ENCODE peak calls at places on chromosomes 1 and 21, in nine cellular contexts. K, W, Y, A, Z, F, J, O and G are unnamed samples.

GRCh38 chr1:203556047-203556851 is 62.3 kb downstream of the OPTC start:
- DNase-seq in W (no peak), F (peak), Z (no peak), K (no peak), A (no peak), Y (no peak), J (no peak), O (peak), G (no peak)

GRCh38 chr1:165696625-165697100 is 1.7 kb downstream of the ALDH9A1 start:
- DNase-seq in A (no peak), Y (no peak), W (no peak), O (peak), Z (no peak), J (no peak), F (no peak), K (no peak), G (no peak)

GRCh38 chr1:19341201-19342076 is 29.3 kb downstream of the SLC66A1 start:
- DNase-seq in A (peak), F (peak), Y (peak), W (peak), J (peak), Z (peak), K (no peak), O (peak), G (peak)

GRCh38 chr1:198472123-198472522 is 68.4 kb downstream of the ATP6V1G3 start:
- DNase-seq in W (no peak), O (no peak), Y (no peak), F (no peak), K (no peak), J (no peak), Z (no peak), A (no peak), G (no peak)

GRCh38 chr1:79655876-79656275 is 649.3 kb upstream of the ADGRL4 start:
- DNase-seq in A (no peak), F (no peak), Y (no peak), J (no peak), W (no peak), Z (no peak), O (no peak), K (no peak), G (no peak)

GRCh38 chr1:36542962-36543515 is 60.3 kb upstream of the CSF3R start:
- DNase-seq in W (no peak), A (no peak), J (no peak), O (peak), Y (peak), K (peak), Z (peak), F (no peak), G (no peak)

GRCh38 chr1:53992085-53992874 is 25.7 kb downstream of the LDLRAD1 start:
- DNase-seq in A (no peak), O (no peak), W (no peak), Z (no peak), Y (no peak), J (no peak), K (no peak), F (no peak), G (no peak)

GRCh38 chr21:34593954-34594531 is 20.9 kb downstream of the RCAN1 start:
- DNase-seq in J (no peak), Y (no peak), O (no peak), K (no peak), F (no peak), A (no peak), Z (no peak), W (no peak), G (no peak)

GRCh38 chr1:100747821-100748220 is 28.3 kb downstream of the VCAM1 start:
- DNase-seq in O (no peak), W (no peak), Y (no peak), J (no peak), Z (no peak), K (no peak), F (no peak), A (no peak), G (no peak)

GRCh38 chr1:59332983-59333382 is 36.1 kb downstream of the FGGY start:
- DNase-seq in Z (no peak), W (no peak), K (no peak), Y (no peak), A (no peak), O (peak), J (no peak), F (no peak), G (no peak)

GRCh38 chr1:33586111-33586510 is 113.7 kb downstream of the ZSCAN20 start:
- DNase-seq in J (no peak), F (no peak), Z (peak), K (no peak), O (peak), W (no peak), A (no peak), Y (peak), G (peak)

GRCh38 chr1:205354259-205354904 is 2.3 kb downstream of the KLHDC8A start:
- DNase-seq in W (peak), A (peak), F (peak), Z (peak), Y (peak), O (peak), K (no peak), J (peak), G (peak)

GRCh38 chr1:54188291-54188690 is 11.5 kb downstream of the CYB5RL start:
- DNase-seq in O (no peak), Y (no peak), F (no peak), W (no peak), A (no peak), J (no peak), Z (no peak), K (no peak), G (no peak)

GRCh38 chr21:41228006-41228370 is 60.0 kb downstream of the BACE2 start:
- DNase-seq in W (no peak), F (no peak), K (no peak), O (no peak), Y (no peak), A (no peak), J (no peak), Z (no peak), G (no peak)

GRCh38 chr1:23393706-23394105 is 24.1 kb upstream of the ZNF436 start:
- DNase-seq in O (peak), Z (no peak), Y (no peak), A (no peak), F (no peak), K (peak), W (no peak), J (no peak), G (no peak)

GRCh38 chr1:203271018-203271743 is 34.1 kb upstream of the BTG2 start:
- DNase-seq in W (peak), J (peak), A (peak), Z (no peak), F (peak), O (peak), K (no peak), Y (no peak), G (peak)

GRCh38 chr1:77282866-77283539 is 1.2 kb downstream of the AK5 start:
- DNase-seq in K (no peak), Z (no peak), W (peak), A (peak), O (no peak), F (no peak), Y (no peak), J (no peak), G (no peak)

GRCh38 chr21:33974513-33975468 is 59.2 kb upstream of the ATP5PO start:
- DNase-seq in J (no peak), K (no peak), W (no peak), A (no peak), F (no peak), Y (no peak), O (no peak), Z (peak), G (no peak)

GRCh38 chr1:156581661-156582387 is 2.3 kb downstream of the TTC24 start:
- DNase-seq in Y (no peak), J (no peak), A (peak), W (no peak), O (no peak), F (peak), Z (no peak), K (peak), G (no peak)

GRCh38 chr1:224510880-224511645 is 76.5 kb upstream of the WDR26 start:
- DNase-seq in F (no peak), A (no peak), Y (no peak), K (no peak), O (peak), Z (no peak), J (no peak), W (no peak), G (no peak)

GRCh38 chr1:203675596-203676347 is 49.1 kb downstream of the ATP2B4 start:
- DNase-seq in J (no peak), Z (peak), W (no peak), K (no peak), A (no peak), Y (no peak), O (no peak), F (no peak), G (no peak)

GRCh38 chr1:64072089-64072835 is 131.2 kb upstream of the UBE2U start:
- DNase-seq in A (no peak), O (peak), Z (peak), J (no peak), F (no peak), Y (no peak), K (no peak), W (no peak), G (no peak)

GRCh38 chr1:153661111-153661708 is 2.7 kb downstream of the SNAPIN start:
- DNase-seq in O (no peak), Y (no peak), A (no peak), F (no peak), J (no peak), K (peak), W (no peak), Z (no peak), G (no peak)

GRCh38 chr1:39047374-39048229 is 21.5 kb downstream of the NDUFS5 start:
- DNase-seq in Y (peak), Z (no peak), O (peak), W (no peak), A (no peak), F (peak), K (peak), J (no peak), G (no peak)

GRCh38 chr21:34091607-34092006 is 18.2 kb downstream of the MRPS6 start:
- DNase-seq in O (no peak), K (no peak), Z (no peak), Y (no peak), W (no peak), J (no peak), F (no peak), A (no peak), G (no peak)

GRCh38 chr1:154104433-154105082 is 50.3 kb downstream of the NUP210L start:
- DNase-seq in Z (no peak), J (no peak), Y (no peak), W (no peak), F (no peak), A (no peak), O (no peak), K (no peak), G (no peak)

GRCh38 chr21:32257952-32258785 is 20.7 kb downstream of the MIS18A start:
- DNase-seq in J (no peak), F (peak), Z (peak), W (peak), Y (peak), A (peak), O (peak), K (no peak), G (peak)

GRCh38 chr1:41003640-41004220 is 17.8 kb downstream of the SLFNL1 start:
- DNase-seq in O (peak), K (no peak), Z (peak), W (peak), F (peak), A (peak), Y (peak), J (peak), G (peak)

GRCh38 chr1:54798769-54799641 is 2.1 kb downstream of the TTC22 start:
- DNase-seq in Z (no peak), Y (no peak), K (peak), A (no peak), O (peak), J (no peak), F (peak), W (peak), G (no peak)

GRCh38 chr1:228884196-228884595 is 148.9 kb downstream of the RHOU start:
- DNase-seq in J (no peak), K (no peak), W (no peak), O (no peak), A (no peak), Z (no peak), F (no peak), Y (no peak), G (no peak)

GRCh38 chr1:191174298-191174697 is 696.6 kb upstream of the BRINP3 start:
- DNase-seq in Z (no peak), J (no peak), Y (no peak), K (no peak), A (no peak), O (peak), F (peak), W (no peak), G (no peak)

GRCh38 chr1:89598450-89599331 is 34.2 kb upstream of the LRRC8C start:
- DNase-seq in Y (peak), O (no peak), J (no peak), Z (peak), W (no peak), K (no peak), F (peak), A (no peak), G (peak)

GRCh38 chr21:44914176-44914874 is 6.4 kb downstream of the ITGB2 start:
- DNase-seq in Z (no peak), O (no peak), A (peak), J (peak), K (no peak), F (no peak), Y (no peak), W (peak), G (no peak)

GRCh38 chr21:37219766-37220432 is 47.2 kb downstream of the VPS26C start:
- DNase-seq in Y (no peak), A (no peak), K (no peak), F (no peak), Z (no peak), W (no peak), J (no peak), O (no peak), G (peak)

GRCh38 chr1:111904478-111905218 is 84.8 kb downstream of the KCND3 start:
- DNase-seq in K (no peak), F (no peak), O (peak), Z (no peak), J (no peak), W (peak), Y (no peak), A (no peak), G (no peak)